ENCODE peak calls at places on chromosomes 2 and 18, in four cellular contexts. X, I, H and D are unnamed samples.

GRCh38 chr2:241048949-241049343 is 50.5 kb downstream of the SNED1 start:
- DNase-seq in X (no peak), I (no peak), H (no peak), D (no peak)

GRCh38 chr2:215843579-215843978 is 169.8 kb downstream of the MREG start:
- DNase-seq in X (peak; percentile 49), I (no peak), H (peak; percentile 63), D (peak; percentile 91)

GRCh38 chr2:105557515-105557914 is 158.7 kb upstream of the FHL2 start:
- DNase-seq in X (no peak), I (no peak), H (no peak), D (no peak)

GRCh38 chr2:46329803-46330775 is 32.9 kb downstream of the EPAS1 start:
- DNase-seq in X (peak; percentile 96), I (no peak), H (peak; percentile 81), D (peak; percentile 67)

GRCh38 chr2:128756372-128756730 is 437.7 kb upstream of the HS6ST1 start:
- DNase-seq in X (no peak), I (no peak), H (no peak), D (no peak)

GRCh38 chr2:175445276-175445675 is 263.8 kb upstream of the ATP5MC3 start:
- DNase-seq in X (no peak), I (no peak), H (no peak), D (no peak)

GRCh38 chr2:237943395-237944094 is 23.3 kb upstream of the UBE2F start:
- DNase-seq in X (no peak), I (no peak), H (no peak), D (no peak)

GRCh38 chr2:15838481-15838880 is 101.9 kb upstream of the MYCN start:
- DNase-seq in X (no peak), I (no peak), H (no peak), D (no peak)

GRCh38 chr2:175871949-175872348 is 130.1 kb downstream of the LNPK start:
- DNase-seq in X (no peak), I (no peak), H (no peak), D (no peak)

GRCh38 chr2:102433973-102434654 is 11.2 kb downstream of the IL18RAP start:
- DNase-seq in X (no peak), I (no peak), H (no peak), D (no peak)

GRCh38 chr2:38723173-38723572 is 28.0 kb downstream of the SRSF7 start:
- DNase-seq in X (no peak), I (no peak), H (no peak), D (no peak)
- TF ChIP-seq CTCF in X (no peak), I (no peak), H (no peak), D (no peak)

DNA sequence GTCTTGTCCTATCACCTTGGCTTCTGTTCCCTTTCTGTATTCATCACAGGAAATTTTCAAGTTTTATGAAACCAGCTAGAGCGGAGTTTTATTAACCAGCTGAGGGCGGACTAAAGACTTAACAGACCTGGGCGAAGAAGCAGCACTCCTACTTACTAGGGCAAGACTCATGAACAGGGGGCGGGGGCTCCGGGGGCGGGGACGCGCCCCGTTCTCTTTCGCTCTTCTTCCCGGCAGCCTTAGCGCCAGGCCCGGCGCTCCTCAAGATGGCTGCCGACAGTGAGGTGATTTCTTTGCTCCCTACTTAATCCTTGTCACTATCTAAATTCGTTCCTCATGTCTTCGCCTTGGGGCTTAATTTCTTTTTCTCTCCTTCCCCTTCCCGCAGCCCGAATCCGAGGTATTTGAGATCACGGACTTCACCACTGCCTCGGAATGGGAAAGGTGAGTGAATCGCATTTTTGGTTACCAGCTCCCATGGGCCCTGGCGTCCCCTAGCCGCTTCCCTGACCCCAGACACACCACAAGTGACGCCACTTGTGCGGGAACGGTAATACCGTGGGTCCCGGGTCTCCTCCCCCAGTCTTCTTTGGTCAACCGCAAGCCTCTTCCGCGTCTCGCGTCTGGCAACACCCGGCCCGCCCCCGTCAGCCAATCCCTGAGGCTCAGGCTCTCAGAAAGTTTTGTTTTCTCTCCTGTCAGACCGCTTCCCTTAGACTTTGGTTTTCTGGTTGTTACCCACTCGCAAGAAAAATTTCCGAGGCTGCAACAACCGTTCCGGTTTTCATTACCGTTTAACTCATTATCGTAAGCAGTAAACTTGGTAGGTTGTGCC is at the start of gene RAB3GAP1:
- DNase-seq in X (peak; percentile 88), I (peak; percentile 44), H (peak; percentile 48), D (peak; percentile 96)
- TF ChIP-seq CTCF in X (no peak), I (no peak), H (no peak), D (no peak)

GRCh38 chr18:56748698-56749268 is 97.6 kb downstream of the WDR7 start:
- DNase-seq in X (peak; percentile 54), I (no peak), H (peak; percentile 5), D (peak; percentile 57)
- TF ChIP-seq CTCF in X (peak; percentile 52), I (peak; percentile 67), H (peak; percentile 54), D (peak; percentile 66)

GRCh38 chr2:218168635-218169462 is 2.1 kb upstream of the CXCR1 start:
- DNase-seq in X (peak; percentile 52), I (peak; percentile 37), H (no peak), D (peak; percentile 73)
- TF ChIP-seq CTCF in X (peak; percentile 80), I (peak; percentile 55), H (peak; percentile 73), D (peak; percentile 77)

DNA sequence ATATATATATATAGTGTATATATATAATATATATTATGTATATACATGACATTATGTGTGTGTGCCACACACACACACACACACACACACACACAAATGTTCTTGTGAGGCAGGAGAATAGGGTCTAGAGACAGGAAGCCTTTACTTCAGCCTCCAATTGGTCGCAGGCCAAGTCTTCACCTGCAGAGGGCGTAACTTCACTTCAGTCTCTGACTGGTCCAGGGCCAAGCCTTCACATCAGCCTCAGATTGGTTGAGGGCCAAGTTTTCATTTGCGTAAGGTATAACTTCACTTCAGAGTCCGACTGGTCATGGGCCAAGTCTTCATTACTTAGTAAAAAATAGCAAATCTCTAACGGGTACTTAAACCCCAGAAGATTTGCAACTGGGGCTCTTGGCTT is 13.2 kb upstream of the SS18 start:
- DNase-seq in X (peak; percentile 2), I (no peak), H (no peak), D (peak; percentile 43)
- TF ChIP-seq CTCF in X (peak; percentile 24), I (no peak), H (peak; percentile 5), D (no peak)